ENCODE peak calls at places on chromosomes 11 and 22, in four cellular contexts. One of them, this sample, is unnamed.

GRCh38 chr11:35218956-35219355 is 80.0 kb downstream of the CD44 start:
- DNase-seq in D721Med: no peak
- DNase-seq in kidney: no peak
- DNase-seq in progenitor cell of endocrine pancreas: no peak
- DNase-seq in this sample: no peak

GRCh38 chr11:132072044-132072879 is 701.8 kb downstream of the NTM start:
- DNase-seq in kidney: no peak
- DNase-seq in D721Med: no peak
- DNase-seq in progenitor cell of endocrine pancreas: no peak
- DNase-seq in this sample: no peak

GRCh38 chr22:19109198-19110063 is 12.8 kb downstream of the DGCR2 start:
- DNase-seq in kidney: no peak
- DNase-seq in progenitor cell of endocrine pancreas: no peak
- DNase-seq in D721Med: no peak
- DNase-seq in this sample: no peak

GRCh38 chr11:9711454-9712307 is 47.8 kb downstream of the SWAP70 start:
- DNase-seq in D721Med: no peak
- DNase-seq in kidney: no peak
- DNase-seq in progenitor cell of endocrine pancreas: no peak
- DNase-seq in this sample: no peak

GRCh38 chr11:131392528-131393255 is 22.3 kb downstream of the NTM start:
- DNase-seq in D721Med: no peak
- DNase-seq in kidney: no peak
- DNase-seq in progenitor cell of endocrine pancreas: no peak
- DNase-seq in this sample: no peak

GRCh38 chr11:117870176-117870952 is 6.1 kb downstream of the FXYD6 start:
- DNase-seq in D721Med: no peak
- DNase-seq in progenitor cell of endocrine pancreas: no peak
- DNase-seq in kidney: no peak
- DNase-seq in this sample: peak

GRCh38 chr11:117300301-117300700 is 9.2 kb downstream of the BACE1-AS start:
- DNase-seq in kidney: peak
- DNase-seq in progenitor cell of endocrine pancreas: peak
- DNase-seq in D721Med: no peak
- DNase-seq in this sample: peak

GRCh38 chr11:130278745-130279144 is 36.0 kb downstream of the ZBTB44 start:
- DNase-seq in kidney: no peak
- DNase-seq in D721Med: no peak
- DNase-seq in progenitor cell of endocrine pancreas: no peak
- DNase-seq in this sample: no peak

GRCh38 chr11:68567553-68567952 is 107.0 kb downstream of the PPP6R3 start:
- DNase-seq in kidney: no peak
- DNase-seq in progenitor cell of endocrine pancreas: no peak
- DNase-seq in D721Med: no peak
- DNase-seq in this sample: no peak

GRCh38 chr11:128189823-128190222 is 397.5 kb downstream of the ETS1 start:
- DNase-seq in kidney: no peak
- DNase-seq in progenitor cell of endocrine pancreas: no peak
- DNase-seq in D721Med: no peak
- DNase-seq in this sample: no peak

GRCh38 chr11:128187829-128188228 is 399.5 kb downstream of the ETS1 start:
- DNase-seq in D721Med: no peak
- DNase-seq in progenitor cell of endocrine pancreas: no peak
- DNase-seq in kidney: no peak
- DNase-seq in this sample: peak

GRCh38 chr11:128187377-128187776 is 400.0 kb downstream of the ETS1 start:
- DNase-seq in kidney: no peak
- DNase-seq in progenitor cell of endocrine pancreas: no peak
- DNase-seq in D721Med: no peak
- DNase-seq in this sample: no peak

GRCh38 chr11:128190312-128190711 is 397.0 kb downstream of the ETS1 start:
- DNase-seq in kidney: no peak
- DNase-seq in D721Med: no peak
- DNase-seq in progenitor cell of endocrine pancreas: no peak
- DNase-seq in this sample: no peak

DNA sequence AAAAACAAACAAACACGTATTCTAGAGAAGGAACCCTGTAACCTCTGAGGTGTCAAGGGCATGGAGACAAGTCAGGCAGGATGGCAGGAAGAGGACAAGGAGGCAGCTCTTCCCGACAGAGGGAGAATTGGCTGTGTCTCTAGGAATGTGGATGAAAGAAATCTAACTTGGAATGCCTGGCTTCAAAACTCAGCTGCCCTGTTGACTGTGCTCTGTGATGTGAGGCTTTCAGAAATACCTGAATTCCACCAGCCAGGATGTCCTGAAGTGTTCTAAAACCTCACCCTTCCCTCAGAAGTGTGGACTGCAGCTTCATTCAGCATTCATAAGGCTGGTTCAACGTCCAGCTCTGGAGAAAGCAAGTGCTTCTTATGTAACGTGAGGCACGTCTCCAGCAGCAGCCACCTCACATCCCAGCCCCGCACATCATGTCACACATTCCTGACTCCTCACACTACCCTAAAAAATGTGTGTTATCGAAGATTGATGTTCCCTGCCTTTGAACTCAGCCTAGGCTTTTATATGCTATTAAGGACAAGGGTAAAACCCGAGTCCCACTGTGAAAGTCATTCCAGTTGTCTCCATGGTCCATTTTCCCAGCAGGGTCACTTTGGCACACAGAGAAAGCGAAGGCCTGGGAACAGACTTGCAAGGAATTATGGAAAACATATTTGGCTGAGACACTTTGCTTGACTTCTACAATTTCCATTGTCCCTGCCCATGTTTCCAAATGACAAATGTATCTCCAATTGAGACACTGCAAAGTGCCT is 398.8 kb downstream of the ETS1 start:
- DNase-seq in D721Med: no peak
- DNase-seq in kidney: no peak
- DNase-seq in progenitor cell of endocrine pancreas: no peak
- DNase-seq in this sample: no peak
- TF ChIP-seq CTCF in D721Med: no peak
- TF ChIP-seq CTCF in kidney: no peak
- TF ChIP-seq CTCF in progenitor cell of endocrine pancreas: no peak
- TF ChIP-seq CTCF in this sample: no peak

GRCh38 chr11:102309621-102310541 is 7.4 kb upstream of the BIRC3 start:
- DNase-seq in D721Med: no peak
- DNase-seq in progenitor cell of endocrine pancreas: no peak
- DNase-seq in kidney: no peak
- DNase-seq in this sample: no peak
- TF ChIP-seq CTCF in D721Med: peak
- TF ChIP-seq CTCF in progenitor cell of endocrine pancreas: peak
- TF ChIP-seq CTCF in kidney: no peak
- TF ChIP-seq CTCF in this sample: peak

GRCh38 chr11:119481667-119482400 is 58.9 kb upstream of the THY1 start:
- DNase-seq in kidney: no peak
- DNase-seq in progenitor cell of endocrine pancreas: no peak
- DNase-seq in D721Med: no peak
- DNase-seq in this sample: peak
- TF ChIP-seq CTCF in kidney: no peak
- TF ChIP-seq CTCF in progenitor cell of endocrine pancreas: no peak
- TF ChIP-seq CTCF in D721Med: no peak
- TF ChIP-seq CTCF in this sample: no peak

DNA sequence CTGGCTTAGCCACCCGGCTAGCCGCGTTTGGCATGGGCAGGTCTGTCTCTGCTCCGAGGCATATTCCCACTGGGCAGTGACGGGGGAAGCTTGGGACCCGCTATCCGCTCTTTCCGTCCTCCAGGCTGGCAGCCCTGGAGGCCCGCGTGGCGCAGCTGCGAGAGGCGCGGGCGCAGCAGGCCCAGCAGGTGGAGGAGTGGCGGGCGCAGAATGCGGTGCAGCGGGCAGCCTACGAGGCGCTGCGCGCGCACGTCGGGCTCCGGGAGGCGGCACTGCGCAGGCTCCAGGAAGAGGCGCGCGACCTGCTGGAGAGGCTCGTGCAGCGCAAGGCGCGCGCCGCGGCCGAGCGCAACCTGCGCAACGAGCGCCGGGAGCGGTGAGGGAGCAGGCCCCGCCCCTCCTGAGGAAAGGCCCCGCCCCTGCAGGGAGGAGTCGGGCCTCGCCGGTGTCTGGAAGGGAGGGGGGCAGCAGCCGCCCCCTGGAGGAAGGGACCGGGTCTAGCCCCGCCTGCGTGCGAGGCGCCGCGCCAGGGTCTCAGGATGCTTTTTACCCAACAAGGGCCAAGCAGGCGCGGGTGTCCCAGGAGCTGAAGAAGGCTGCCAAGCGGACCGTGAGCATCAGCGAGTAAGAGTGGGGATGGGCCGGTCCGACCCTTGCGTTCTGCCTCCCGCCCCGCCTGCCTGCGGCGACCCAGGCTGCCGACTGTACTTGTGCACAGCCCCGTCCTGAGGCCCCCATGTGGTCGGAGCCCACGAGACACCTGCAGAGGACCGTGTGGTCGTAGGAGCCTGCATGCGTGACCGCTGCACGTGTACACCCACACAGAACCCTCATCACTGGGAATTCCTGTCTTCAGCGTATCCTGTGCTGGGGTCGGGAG is 7.9 kb downstream of the ATG16L2 start:
- DNase-seq in progenitor cell of endocrine pancreas: peak
- DNase-seq in kidney: peak
- DNase-seq in D721Med: peak
- DNase-seq in this sample: peak
- TF ChIP-seq CTCF in progenitor cell of endocrine pancreas: peak
- TF ChIP-seq CTCF in kidney: peak
- TF ChIP-seq CTCF in D721Med: no peak
- TF ChIP-seq CTCF in this sample: peak

This sample was measured in BE2C.